ENCODE peak calls at places on chromosomes 13 and 19, in nine cellular contexts. N is hepatic stellate cell, Q is NCI-H748 treated with DMSO at 0.1 percent for 48 hours, O is NCI-H2081, Y is SHP77, X is left lung, B is GM06990, D is nucleus accumbens, H is right lobe of liver. U is an unnamed sample.

GRCh38 chr13:113328851-113329250 is 31.8 kb downstream of the LAMP1 start:
- DNase-seq in Q (no peak), X (no peak), D (no peak), Y (no peak), B (no peak), O (no peak), H (no peak), N (no peak), U (no peak)

GRCh38 chr13:63190742-63191141 is 1775.1 kb upstream of the PCDH20 start:
- DNase-seq in O (no peak), H (no peak), N (no peak), B (no peak), D (no peak), X (no peak), Q (no peak), Y (no peak), U (no peak)

GRCh38 chr13:68046900-68047299 is 816.8 kb upstream of the PCDH9 start:
- DNase-seq in H (no peak), D (no peak), B (no peak), O (no peak), Q (no peak), Y (no peak), X (no peak), N (no peak), U (no peak)

GRCh38 chr19:21321134-21321533 is 8.1 kb downstream of the ZNF708 start:
- DNase-seq in N (no peak), B (no peak), D (no peak), Y (no peak), O (no peak), Q (no peak), X (no peak), H (no peak), U (no peak)

GRCh38 chr19:1510807-1511206 is 2.0 kb downstream of the ADAMTSL5 start:
- DNase-seq in O (no peak), B (no peak), Q (no peak), N (no peak), Y (no peak), D (no peak), X (no peak), H (no peak), U (no peak)

GRCh38 chr13:107866666-107867623 is 348.4 kb downstream of the LIG4 start:
- DNase-seq in Y (peak), B (no peak), O (peak), X (no peak), Q (peak), D (peak), H (no peak), N (peak), U (no peak)

GRCh38 chr13:32047088-32047487 is 15.5 kb downstream of the FRY start:
- DNase-seq in O (no peak), B (no peak), H (no peak), Y (no peak), X (no peak), Q (peak), D (no peak), N (no peak), U (no peak)

GRCh38 chr19:34481861-34482379 is 362 bp downstream of the WTIP start:
- DNase-seq in N (peak), Y (no peak), B (no peak), Q (no peak), H (no peak), X (no peak), O (no peak), D (no peak), U (no peak)

GRCh38 chr13:48235100-48235813 is 2.3 kb downstream of the ITM2B start:
- DNase-seq in Y (no peak), O (no peak), H (no peak), N (no peak), Q (no peak), X (no peak), D (no peak), B (peak), U (no peak)

GRCh38 chr19:42150940-42151339 is 18.7 kb upstream of the POU2F2 start:
- DNase-seq in N (no peak), H (no peak), D (no peak), Q (no peak), Y (no peak), B (no peak), X (no peak), O (no peak), U (no peak)

GRCh38 chr19:2282062-2282861 is at the start of gene PEAK3:
- DNase-seq in B (peak), X (peak), O (no peak), H (peak), N (peak), Q (no peak), D (peak), Y (no peak), U (no peak)

GRCh38 chr19:9819590-9819898 is 665 bp upstream of the FBXL12 start:
- DNase-seq in Y (peak), B (no peak), O (no peak), H (no peak), Q (no peak), D (no peak), X (no peak), N (no peak), U (no peak)

GRCh38 chr19:43699506-43700367 is 16.1 kb upstream of the IRGC start:
- DNase-seq in X (peak), Q (no peak), B (no peak), Y (no peak), D (peak), H (peak), N (no peak), O (no peak), U (no peak)

GRCh38 chr13:63305641-63306133 is 1890.0 kb upstream of the PCDH20 start:
- DNase-seq in O (no peak), Y (no peak), D (no peak), B (no peak), X (no peak), N (no peak), Q (no peak), H (no peak), U (no peak)

GRCh38 chr13:111407381-111408131 is 87.1 kb downstream of the TEX29 start:
- DNase-seq in Q (no peak), Y (no peak), H (no peak), X (no peak), B (no peak), N (no peak), D (no peak), O (no peak), U (no peak)

GRCh38 chr13:60329221-60329983 is 67.6 kb upstream of the TDRD3 start:
- DNase-seq in O (peak), Y (peak), X (peak), Q (peak), H (no peak), N (peak), B (no peak), D (no peak), U (no peak)

GRCh38 chr13:48626077-48626449 is 27.7 kb upstream of the CYSLTR2 start:
- DNase-seq in B (no peak), H (no peak), D (no peak), N (no peak), Q (no peak), O (no peak), X (no peak), Y (no peak), U (no peak)

GRCh38 chr19:36207605-36208252 is 6.7 kb downstream of the ZNF565 start:
- DNase-seq in H (no peak), Q (no peak), D (no peak), O (no peak), X (no peak), N (no peak), B (peak), Y (no peak), U (no peak)